ENCODE peak calls at places on chromosomes 11 and 22, in five cellular contexts. A, B, T, I and X are unnamed samples. For H3K9me3, the result is how much of the 10 kb centered on the place peaks cover.

GRCh38 chr22:21866821-21867527 is 471 bp downstream of the MAPK1 start:
- DNase-seq in B (peak), I (peak), T (no peak), A (peak), X (no peak)

GRCh38 chr11:130315354-130315970 is 745 bp upstream of the ZBTB44 start:
- DNase-seq in A (peak), T (no peak), B (peak), I (peak), X (peak)

GRCh38 chr11:72828081-72828567 is 13.9 kb downstream of the ATG16L2 start:
- DNase-seq in B (no peak), I (no peak), T (no peak), A (no peak), X (no peak)

GRCh38 chr11:31422703-31423102 is 53.0 kb downstream of the DNAJC24 start:
- DNase-seq in T (no peak), A (no peak), B (no peak), I (no peak), X (no peak)

GRCh38 chr11:11351042-11351586 is 1.9 kb downstream of the CSNK2A3 start:
- DNase-seq in I (no peak), B (no peak), A (no peak), T (no peak), X (no peak)

GRCh38 chr22:37309221-37310074 is 27.1 kb downstream of the CYTH4 start:
- DNase-seq in I (peak), B (no peak), T (no peak), A (peak), X (no peak)

GRCh38 chr22:37561209-37562048 is 1.1 kb downstream of the CDC42EP1 start:
- DNase-seq in A (peak), I (peak), B (peak), T (peak), X (peak)

GRCh38 chr11:66373261-66373660 is 1.7 kb upstream of the SLC29A2 start:
- DNase-seq in A (no peak), B (no peak), I (no peak), T (no peak), X (peak)

GRCh38 chr11:11969380-11970215 is 38.8 kb downstream of the DKK3 start:
- DNase-seq in I (no peak), B (peak), A (no peak), T (no peak), X (no peak)

GRCh38 chr22:47125603-47126002 is 363.2 kb downstream of the TBC1D22A start:
- DNase-seq in B (no peak), T (peak), A (peak), I (no peak), X (no peak)

GRCh38 chr11:9754041-9754471 is 90.2 kb downstream of the SWAP70 start:
- DNase-seq in T (no peak), B (no peak), I (no peak), A (no peak), X (no peak)

GRCh38 chr11:67638535-67639437 is 777 bp downstream of the TBX10 start:
- DNase-seq in B (peak), I (no peak), T (no peak), A (no peak), X (no peak)

GRCh38 chr11:5092821-5093585 is 23.6 kb downstream of the OR52E1 start:
- DNase-seq in I (no peak), A (no peak), T (no peak), B (no peak), X (no peak)

DNA sequence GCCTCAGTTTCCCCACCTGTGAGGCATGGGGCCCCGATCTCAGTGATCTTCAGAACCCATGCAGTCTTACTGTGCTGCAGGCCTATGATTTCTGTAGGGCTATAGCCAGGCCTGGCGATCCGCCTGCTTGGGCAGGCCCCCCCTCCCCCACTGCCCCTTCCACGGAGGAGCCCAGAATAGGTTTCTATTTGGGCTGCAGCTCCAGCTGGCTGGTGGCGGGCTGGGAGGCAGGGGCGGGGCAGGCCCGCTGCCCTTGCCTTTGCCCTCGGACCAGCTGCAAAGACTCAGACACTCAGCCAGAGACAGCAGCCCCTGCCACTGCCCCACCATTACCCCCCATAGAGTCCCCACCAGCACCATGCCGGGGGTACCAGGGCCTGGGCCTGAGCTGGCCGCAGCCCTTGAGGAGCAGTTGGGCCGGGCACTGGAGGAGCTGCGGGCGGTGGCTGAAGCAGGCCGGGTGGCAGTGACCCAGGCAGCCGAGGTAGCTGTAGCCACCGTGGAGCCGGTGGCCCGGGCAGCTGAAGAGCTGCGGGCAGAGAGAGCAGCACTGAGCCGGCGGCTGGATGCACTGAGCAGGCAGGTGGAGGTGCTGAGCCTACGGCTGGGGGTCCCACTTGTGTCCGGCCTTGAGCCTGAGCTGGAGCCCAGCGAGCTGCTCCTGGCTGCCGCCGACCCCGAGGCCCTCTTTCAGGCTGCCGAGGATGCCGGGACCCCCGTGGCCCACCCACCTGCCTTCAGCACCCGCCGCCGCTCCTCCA is 12.2 kb downstream of the SMTN start:
- DNase-seq in A (no peak), I (no peak), T (no peak), B (peak), X (peak)
- H3K4me3 ChIP-seq in A (no peak), I (no peak), T (no peak), B (peak), X (peak)

GRCh38 chr22:49394116-49394785 is 433.4 kb downstream of the BRD1 start:
- DNase-seq in B (peak), A (no peak), I (no peak), T (peak), X (no peak)

GRCh38 chr22:49393526-49393925 is 434.1 kb downstream of the BRD1 start:
- DNase-seq in I (no peak), B (peak), A (no peak), T (no peak), X (no peak)

GRCh38 chr22:49398115-49398514 is 429.6 kb downstream of the BRD1 start:
- DNase-seq in I (no peak), A (no peak), T (no peak), B (no peak), X (no peak)

GRCh38 chr22:49396817-49397216 is 430.9 kb downstream of the BRD1 start:
- DNase-seq in B (no peak), I (no peak), A (no peak), T (no peak), X (no peak)

GRCh38 chr22:49395617-49396016 is 432.1 kb downstream of the BRD1 start:
- DNase-seq in T (no peak), I (no peak), A (no peak), B (peak), X (no peak)
- H3K9me3 ChIP-seq in T (under half), I (under half), A (under half), B (under half), X (under half)

GRCh38 chr11:60972182-60973030 is 926 bp downstream of the CD6 start:
- DNase-seq in A (peak), I (peak), B (no peak), T (no peak), X (no peak)

GRCh38 chr11:60971520-60971919 is at the start of gene CD6:
- DNase-seq in T (no peak), I (peak), B (no peak), A (peak), X (no peak)

GRCh38 chr11:60970890-60971289 is 590 bp upstream of the CD6 start:
- DNase-seq in A (no peak), B (no peak), I (no peak), T (no peak), X (no peak)

GRCh38 chr11:60974726-60975125 is 3.2 kb downstream of the CD6 start:
- DNase-seq in B (no peak), A (peak), T (no peak), I (no peak), X (no peak)

GRCh38 chr11:60973699-60974098 is 2.2 kb downstream of the CD6 start:
- DNase-seq in T (no peak), B (no peak), A (peak), I (no peak), X (no peak)
- H3K4me3 ChIP-seq in T (no peak), B (no peak), A (peak), I (peak), X (no peak)

DNA sequence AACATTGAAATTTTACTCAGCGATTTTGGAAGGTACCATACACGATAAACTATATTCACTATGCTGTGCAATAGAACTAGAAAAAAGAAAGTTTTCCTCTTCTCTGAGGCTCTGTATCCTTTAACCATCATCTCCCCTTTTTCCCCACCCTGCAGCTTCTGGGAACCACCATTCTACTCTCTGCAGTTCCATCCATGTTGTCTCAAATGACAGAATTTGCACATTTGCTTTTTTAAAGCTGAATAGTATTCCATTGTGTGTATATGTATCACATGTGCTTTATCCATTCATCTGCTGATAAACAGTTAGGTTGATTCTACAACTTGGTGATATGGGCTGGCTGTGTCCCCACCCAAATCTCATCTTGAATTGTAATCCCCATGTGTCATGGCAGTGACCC is 21.2 kb downstream of the TMEM123 start:
- DNase-seq in A (no peak), I (no peak), B (no peak), T (no peak), X (no peak)
- H3K9me3 ChIP-seq in A (under half), I (under half), B (under half), T (under half), X (under half)

DNA sequence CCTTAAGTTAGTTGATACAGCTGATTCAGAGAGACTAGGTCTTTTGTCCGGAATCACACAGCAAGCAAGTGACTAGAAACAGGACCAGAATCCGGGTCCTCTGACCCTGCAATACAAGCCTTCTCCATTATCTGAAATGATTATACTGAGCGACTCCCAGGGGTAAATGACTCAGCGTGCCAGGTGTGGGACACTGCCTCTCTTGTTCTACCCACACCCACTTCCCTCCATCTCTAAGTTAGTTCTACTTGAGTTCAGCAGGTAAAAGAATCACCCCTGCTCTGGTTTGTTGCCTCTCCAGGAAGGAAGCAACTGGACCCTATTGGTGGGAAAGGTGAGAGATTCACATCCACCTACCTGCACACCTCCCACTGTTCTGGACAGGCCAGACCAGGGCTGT is 156.9 kb downstream of the DBX1 start:
- DNase-seq in I (no peak), A (no peak), B (no peak), T (no peak), X (no peak)
- H3K4me3 ChIP-seq in I (no peak), A (no peak), B (no peak), T (no peak), X (no peak)